ENCODE peak calls at places on chromosomes 12 and 14, in eight cellular contexts. V is adipocyte, E is astrocyte of the spinal cord, O is anterior cingulate cortex, T is SK-N-DZ, B is aorta, W is HTR-8/SVneo, L is esophagus muscularis mucosa. F is an unnamed sample.

GRCh38 chr12:23640754-23641153 is 308.7 kb downstream of the SOX5 start:
- DNase-seq in V (no peak), E (no peak), O (no peak), T (no peak), B (no peak), W (no peak), L (no peak), F (no peak)

GRCh38 chr12:118361889-118362288 is 10.8 kb downstream of the TAOK3 start:
- DNase-seq in V (no peak), E (no peak), O (no peak), T (no peak), B (no peak), W (no peak), L (no peak), F (no peak)

GRCh38 chr12:82725741-82726140 is 39.0 kb downstream of the TMTC2 start:
- DNase-seq in V (no peak), E (no peak), O (no peak), T (no peak), B (no peak), W (no peak), L (no peak), F (no peak)

GRCh38 chr14:51726166-51726899 is 74.6 kb downstream of the FRMD6 start:
- DNase-seq in V (peak; percentile 60), E (peak; percentile 23), O (no peak), T (no peak), B (no peak), W (no peak), L (no peak), F (no peak)

GRCh38 chr12:69415471-69416275 is 54.5 kb upstream of the FRS2 start:
- DNase-seq in V (peak; percentile 97), E (peak; percentile 89), O (peak; percentile 10), T (peak; percentile 95), B (peak; percentile 71), W (peak; percentile 87), L (no peak), F (peak; percentile 50)

GRCh38 chr12:103909811-103910210 is 20.4 kb upstream of the HSP90B1 start:
- DNase-seq in V (peak; percentile 52), E (peak; percentile 49), O (no peak), T (no peak), B (no peak), W (no peak), L (no peak), F (no peak)

GRCh38 chr12:98431089-98431488 is 84.3 kb upstream of the TMPO start:
- DNase-seq in V (no peak), E (no peak), O (no peak), T (no peak), B (no peak), W (no peak), L (peak; percentile 50), F (no peak)

GRCh38 chr12:6685814-6686213 is 3.4 kb downstream of the ZNF384 start:
- DNase-seq in V (no peak), E (no peak), O (no peak), T (no peak), B (no peak), W (no peak), L (no peak), F (no peak)

GRCh38 chr12:20445693-20446092 is 77.4 kb downstream of the PDE3A start:
- DNase-seq in V (no peak), E (peak; percentile 41), O (no peak), T (no peak), B (no peak), W (no peak), L (no peak), F (no peak)

GRCh38 chr14:47539065-47539464 is 136.3 kb downstream of the MDGA2 start:
- DNase-seq in V (peak; percentile 1), E (peak; percentile 20), O (no peak), T (peak; percentile 9), B (no peak), W (peak; percentile 15), L (no peak), F (no peak)

GRCh38 chr12:2339022-2339431 is 286.2 kb downstream of the CACNA1C start:
- DNase-seq in V (peak; percentile 67), E (peak; percentile 82), O (no peak), T (no peak), B (no peak), W (no peak), L (no peak), F (no peak)

GRCh38 chr12:56110571-56110970 is 5.9 kb upstream of the RPL41 start:
- DNase-seq in V (no peak), E (no peak), O (no peak), T (no peak), B (no peak), W (no peak), L (no peak), F (no peak)

F was measured in dorsolateral prefrontal cortex.